ENCODE peak calls at places on chromosomes 11 and 22, in eight cellular contexts. J is upper lobe of right lung, F is colonic mucosa, A is left ventricle myocardium inferior, T is stomach, Y is MM.1S, M is neural progenitor cell, L is heart left ventricle. C is an unnamed sample. For H3K36me3, the result is how much of the 10 kb centered on the place peaks cover.

GRCh38 chr11:59174664-59175033 is 2.7 kb downstream of the DTX4 start:
- DNase-seq in J (no peak), M (no peak), F (peak), Y (no peak), L (no peak), T (peak), A (no peak), C (peak)

GRCh38 chr22:23073506-23074229 is 3.3 kb downstream of the GNAZ start:
- DNase-seq in Y (no peak), A (peak), T (no peak), L (no peak), J (peak), F (no peak), M (no peak), C (peak)

GRCh38 chr22:42263944-42264343 is 6.5 kb downstream of the TCF20 start:
- DNase-seq in J (no peak), T (no peak), F (no peak), A (no peak), M (no peak), L (no peak), Y (no peak), C (no peak)

GRCh38 chr22:43308451-43309235 is 34.5 kb downstream of the SCUBE1 start:
- DNase-seq in Y (no peak), M (peak), J (no peak), T (no peak), F (no peak), L (no peak), A (no peak), C (no peak)

GRCh38 chr11:101867951-101868350 is 46.9 kb upstream of the CEP126 start:
- DNase-seq in L (no peak), T (no peak), M (no peak), Y (no peak), J (no peak), A (no peak), F (no peak), C (no peak)

GRCh38 chr11:134647066-134647746 is 235.2 kb upstream of the B3GAT1 start:
- DNase-seq in T (peak), L (no peak), J (no peak), Y (no peak), F (no peak), M (no peak), A (no peak), C (no peak)

GRCh38 chr11:47057374-47057773 is 119.3 kb downstream of the ARFGAP2 start:
- DNase-seq in F (no peak), M (peak), T (no peak), A (no peak), Y (no peak), L (no peak), J (no peak), C (no peak)

GRCh38 chr11:85955531-85955930 is 100.3 kb downstream of the CCDC83 start:
- DNase-seq in Y (no peak), T (no peak), M (no peak), A (no peak), L (no peak), F (no peak), J (no peak), C (no peak)

GRCh38 chr11:134584706-134585445 is 172.8 kb upstream of the B3GAT1 start:
- DNase-seq in T (no peak), A (no peak), M (no peak), F (no peak), J (peak), L (peak), Y (no peak), C (peak)

GRCh38 chr22:44438056-44438455 is 60.0 kb downstream of the RTL6 start:
- DNase-seq in F (no peak), T (no peak), Y (no peak), A (no peak), L (no peak), J (peak), M (peak), C (no peak)

GRCh38 chr11:7606496-7606895 is 66.8 kb downstream of the CYB5R2 start:
- DNase-seq in J (no peak), Y (no peak), T (no peak), A (no peak), L (no peak), F (no peak), M (no peak), C (no peak)

GRCh38 chr22:31075961-31076360 is 5.2 kb upstream of the SMTN start:
- DNase-seq in T (peak), A (peak), M (no peak), Y (no peak), L (peak), J (peak), F (peak), C (peak)

GRCh38 chr22:40383905-40384304 is 13.5 kb downstream of the SGSM3 start:
- DNase-seq in L (no peak), T (no peak), A (no peak), M (no peak), Y (no peak), F (no peak), J (no peak), C (no peak)

GRCh38 chr11:83659466-83659865 is 373.3 kb upstream of the CCDC90B start:
- DNase-seq in F (no peak), Y (no peak), M (peak), J (no peak), L (no peak), A (no peak), T (no peak), C (no peak)

GRCh38 chr22:41226728-41227655 is 13.7 kb downstream of the CHADL start:
- DNase-seq in F (no peak), L (peak), J (no peak), T (no peak), M (no peak), A (no peak), Y (no peak), C (no peak)

GRCh38 chr11:17810736-17811135 is 76.2 kb downstream of the KCNC1 start:
- DNase-seq in L (peak), J (no peak), T (no peak), A (no peak), Y (no peak), M (no peak), F (no peak), C (no peak)

GRCh38 chr11:132620423-132620822 is 911.9 kb downstream of the OPCML start:
- DNase-seq in L (no peak), J (no peak), T (no peak), Y (no peak), A (no peak), M (no peak), F (no peak), C (no peak)

GRCh38 chr22:42321908-42322561 is 51.6 kb upstream of the TCF20 start:
- DNase-seq in M (peak), J (no peak), Y (no peak), A (no peak), T (no peak), F (no peak), L (no peak), C (peak)

GRCh38 chr22:40251106-40251505 is 73.4 kb downstream of the TNRC6B start:
- DNase-seq in T (no peak), J (no peak), F (no peak), M (no peak), Y (no peak), A (no peak), L (no peak), C (no peak)

GRCh38 chr11:128653828-128654231 is 40.0 kb upstream of the FLI1 start:
- DNase-seq in A (peak), J (peak), F (no peak), M (peak), Y (no peak), T (peak), L (no peak), C (peak)

GRCh38 chr11:19664896-19665548 is 47.6 kb upstream of the NAV2 start:
- DNase-seq in J (no peak), Y (no peak), L (peak), T (no peak), F (no peak), A (no peak), M (no peak), C (no peak)

GRCh38 chr11:12101318-12101717 is 9.1 kb upstream of the MICAL2 start:
- DNase-seq in L (no peak), T (no peak), J (no peak), Y (no peak), A (no peak), M (no peak), F (no peak), C (no peak)
- H3K4me3 ChIP-seq in L (no peak), T (no peak), J (no peak), Y (no peak), A (no peak), M (no peak), F (no peak), C (no peak)

DNA sequence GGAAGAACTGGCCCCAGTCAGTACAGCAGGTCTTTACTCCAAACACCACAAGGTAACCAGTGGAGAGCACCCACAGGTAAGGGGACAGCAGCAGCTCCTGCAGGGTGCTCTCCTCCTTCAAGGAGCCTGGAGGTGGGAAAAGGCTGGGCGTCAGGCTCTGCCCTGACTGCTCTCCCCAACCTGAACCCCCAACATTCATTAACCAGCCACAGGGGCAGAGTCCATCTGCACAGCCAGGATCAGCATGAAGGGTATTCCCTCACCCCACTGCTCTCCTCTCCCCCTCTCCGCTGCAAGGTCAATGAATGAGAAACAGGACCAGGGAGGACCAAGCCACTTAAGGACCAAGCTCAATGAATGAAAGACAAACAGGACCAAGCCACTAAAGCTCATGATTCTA is 3.7 kb downstream of the SLC37A4 start:
- DNase-seq in Y (no peak), J (no peak), L (no peak), T (no peak), A (no peak), M (no peak), F (no peak), C (no peak)
- H3K36me3 ChIP-seq in Y (under half), J (under half), L (under half), T (half or more), A (under half), M (under half), F (under half), C (under half)

DNA sequence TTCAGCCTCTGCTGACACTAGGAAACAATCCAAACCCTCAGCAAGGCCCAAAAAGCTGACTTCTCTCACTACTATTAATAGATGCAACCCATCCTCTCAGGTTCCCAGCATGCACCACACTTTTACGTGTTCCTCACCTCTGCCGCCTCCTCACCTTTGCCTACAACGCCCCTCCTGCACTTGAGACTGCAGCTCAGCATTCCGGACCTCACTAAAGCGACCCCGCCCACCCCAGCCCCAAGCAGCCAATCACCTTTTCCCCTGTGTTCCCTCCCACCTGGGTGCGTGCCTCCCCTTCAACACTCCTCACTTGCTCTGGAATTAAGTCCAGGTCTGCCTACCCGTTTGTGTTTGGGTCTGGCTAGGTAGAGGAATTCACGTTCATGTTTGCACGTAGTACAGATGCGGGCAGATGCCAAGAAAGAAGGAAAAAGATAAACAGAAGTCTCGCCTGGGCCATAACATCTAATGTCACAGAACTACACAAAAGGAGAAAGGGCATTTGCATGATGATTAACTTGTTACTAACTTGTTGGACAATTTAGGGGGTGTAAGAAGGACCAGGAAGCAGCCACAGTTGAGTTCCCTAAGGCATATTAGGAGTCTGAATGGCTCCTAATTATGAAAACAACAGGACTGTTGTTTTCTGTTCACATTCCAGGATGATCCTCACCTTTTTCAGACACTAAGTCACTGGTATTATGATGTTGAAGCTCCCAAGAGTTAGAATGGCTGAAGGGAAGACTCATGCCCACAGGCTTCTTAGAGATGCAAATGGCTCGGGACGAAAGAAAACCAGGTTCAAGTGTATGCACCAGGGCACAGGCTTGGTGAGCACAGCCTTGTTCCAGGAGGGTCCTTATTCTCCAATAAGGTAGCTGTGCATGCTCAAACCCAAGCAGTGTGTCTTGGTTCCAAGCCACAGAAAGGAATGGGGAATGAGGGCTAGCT is 102.2 kb downstream of the MICAL3 start:
- DNase-seq in F (peak), M (peak), Y (no peak), T (no peak), J (no peak), L (peak), A (peak), C (peak)
- H3K4me3 ChIP-seq in F (no peak), M (no peak), Y (no peak), T (no peak), J (no peak), L (no peak), A (peak), C (no peak)

GRCh38 chr11:8698917-8699441 is 16.4 kb downstream of the RPL27A start:
- DNase-seq in F (no peak), M (peak), L (no peak), J (no peak), Y (no peak), A (no peak), T (no peak), C (no peak)

GRCh38 chr11:8701891-8702597 is 19.5 kb downstream of the RPL27A start:
- DNase-seq in F (no peak), L (no peak), M (no peak), Y (no peak), A (no peak), T (no peak), J (no peak), C (no peak)

GRCh38 chr11:8698379-8698851 is 15.8 kb downstream of the RPL27A start:
- DNase-seq in A (no peak), M (no peak), Y (no peak), F (no peak), T (no peak), J (no peak), L (no peak), C (no peak)

GRCh38 chr11:8702598-8702915 is 20.0 kb downstream of the RPL27A start:
- DNase-seq in Y (no peak), T (no peak), L (no peak), J (no peak), F (no peak), M (no peak), A (no peak), C (no peak)

GRCh38 chr11:8699903-8700302 is 17.3 kb downstream of the RPL27A start:
- DNase-seq in J (no peak), L (no peak), M (peak), T (no peak), A (no peak), F (no peak), Y (no peak), C (peak)
- H3K36me3 ChIP-seq in J (under half), L (half or more), M (under half), T (half or more), A (half or more), F (under half), Y (under half), C (under half)

GRCh38 chr11:63889344-63889743 is 27.6 kb downstream of the RCOR2 start:
- DNase-seq in L (no peak), A (no peak), F (peak), M (no peak), J (no peak), T (peak), Y (no peak), C (peak)
- H3K4me3 ChIP-seq in L (no peak), A (peak), F (peak), M (no peak), J (peak), T (peak), Y (peak), C (no peak)

GRCh38 chr11:680970-681369 is 14.1 kb downstream of the DEAF1 start:
- DNase-seq in J (no peak), L (no peak), Y (no peak), A (no peak), F (no peak), M (no peak), T (no peak), C (no peak)
- H3K36me3 ChIP-seq in J (half or more), L (half or more), Y (under half), A (half or more), F (under half), M (under half), T (half or more), C (under half)